ENCODE peak calls at places on chromosome 22, in eight cellular contexts. A is right cardiac atrium; O is suprapubic skin; H is A549; S is foreskin keratinocyte; V is adrenal gland; D is mesendoderm; U is effector memory CD4-positive, alpha-beta T cell. J is an unnamed sample.

GRCh38 chr22:32205974-32206773 is 1.3 kb upstream of the RFPL2 start:
- DNase-seq in A (no peak), O (no peak), H (peak), S (no peak), V (no peak), D (peak), U (no peak), J (no peak)

GRCh38 chr22:20211997-20212753 is 55.9 kb downstream of the RTN4R start:
- DNase-seq in A (peak), O (no peak), H (no peak), S (no peak), V (no peak), D (no peak), U (no peak), J (no peak)

GRCh38 chr22:29311468-29312217 is 3.9 kb downstream of the RASL10A start:
- DNase-seq in A (peak), O (peak), H (no peak), S (no peak), V (no peak), D (no peak), U (no peak), J (peak)

GRCh38 chr22:30398685-30399680 is 2.2 kb downstream of the SEC14L2 start:
- DNase-seq in A (no peak), O (no peak), H (no peak), S (no peak), V (no peak), D (no peak), U (no peak), J (no peak)

GRCh38 chr22:40498454-40499186 is 128.2 kb downstream of the SGSM3 start:
- DNase-seq in A (no peak), O (no peak), H (peak), S (peak), V (no peak), D (peak), U (no peak), J (no peak)

GRCh38 chr22:21718492-21718891 is 17.1 kb downstream of the YPEL1 start:
- DNase-seq in A (no peak), O (no peak), H (no peak), S (peak), V (no peak), D (no peak), U (no peak), J (no peak)

GRCh38 chr22:29972121-29972520 is 89.1 kb downstream of the MTMR3 start:
- DNase-seq in A (no peak), O (no peak), H (no peak), S (no peak), V (no peak), D (no peak), U (no peak), J (no peak)

GRCh38 chr22:49208768-49209252 is 618.9 kb downstream of the BRD1 start:
- DNase-seq in A (no peak), O (peak), H (no peak), S (no peak), V (peak), D (peak), U (no peak), J (no peak)

GRCh38 chr22:40023226-40023925 is 28.6 kb downstream of the FAM83F start:
- DNase-seq in A (no peak), O (no peak), H (no peak), S (no peak), V (no peak), D (no peak), U (no peak), J (no peak)

GRCh38 chr22:17777005-17777716 is 2.9 kb upstream of the BID start:
- DNase-seq in A (peak), O (no peak), H (no peak), S (no peak), V (no peak), D (no peak), U (peak), J (no peak)

GRCh38 chr22:40436460-40437431 is 66.4 kb downstream of the SGSM3 start:
- DNase-seq in A (no peak), O (no peak), H (peak), S (peak), V (peak), D (peak), U (no peak), J (no peak)

GRCh38 chr22:17120711-17121234 is 387 bp downstream of the TMEM121B start:
- DNase-seq in A (no peak), O (no peak), H (no peak), S (no peak), V (no peak), D (no peak), U (no peak), J (no peak)

GRCh38 chr22:23119492-23120414 is 22.0 kb downstream of the RSPH14 start:
- DNase-seq in A (peak), O (no peak), H (no peak), S (no peak), V (no peak), D (peak), U (peak), J (no peak)

GRCh38 chr22:19515654-19516377 is 8.4 kb downstream of the CLDN5 start:
- DNase-seq in A (no peak), O (no peak), H (no peak), S (no peak), V (no peak), D (no peak), U (no peak), J (no peak)

GRCh38 chr22:43376765-43377485 is 33.8 kb upstream of the SCUBE1 start:
- DNase-seq in A (no peak), O (peak), H (no peak), S (no peak), V (no peak), D (peak), U (peak), J (no peak)

GRCh38 chr22:32788884-32789624 is 12.5 kb upstream of the TIMP3 start:
- DNase-seq in A (peak), O (no peak), H (no peak), S (no peak), V (no peak), D (peak), U (no peak), J (no peak)

GRCh38 chr22:48425091-48425506 is 1402.6 kb downstream of the BRD1 start:
- DNase-seq in A (peak), O (no peak), H (no peak), S (no peak), V (no peak), D (no peak), U (no peak), J (no peak)

GRCh38 chr22:32199341-32199740 is 5.5 kb downstream of the RFPL2 start:
- DNase-seq in A (no peak), O (no peak), H (no peak), S (no peak), V (no peak), D (no peak), U (no peak), J (no peak)

GRCh38 chr22:22855617-22856308 is 31.9 kb upstream of the IGLL5 start:
- DNase-seq in A (no peak), O (no peak), H (no peak), S (no peak), V (no peak), D (peak), U (no peak), J (no peak)

DNA sequence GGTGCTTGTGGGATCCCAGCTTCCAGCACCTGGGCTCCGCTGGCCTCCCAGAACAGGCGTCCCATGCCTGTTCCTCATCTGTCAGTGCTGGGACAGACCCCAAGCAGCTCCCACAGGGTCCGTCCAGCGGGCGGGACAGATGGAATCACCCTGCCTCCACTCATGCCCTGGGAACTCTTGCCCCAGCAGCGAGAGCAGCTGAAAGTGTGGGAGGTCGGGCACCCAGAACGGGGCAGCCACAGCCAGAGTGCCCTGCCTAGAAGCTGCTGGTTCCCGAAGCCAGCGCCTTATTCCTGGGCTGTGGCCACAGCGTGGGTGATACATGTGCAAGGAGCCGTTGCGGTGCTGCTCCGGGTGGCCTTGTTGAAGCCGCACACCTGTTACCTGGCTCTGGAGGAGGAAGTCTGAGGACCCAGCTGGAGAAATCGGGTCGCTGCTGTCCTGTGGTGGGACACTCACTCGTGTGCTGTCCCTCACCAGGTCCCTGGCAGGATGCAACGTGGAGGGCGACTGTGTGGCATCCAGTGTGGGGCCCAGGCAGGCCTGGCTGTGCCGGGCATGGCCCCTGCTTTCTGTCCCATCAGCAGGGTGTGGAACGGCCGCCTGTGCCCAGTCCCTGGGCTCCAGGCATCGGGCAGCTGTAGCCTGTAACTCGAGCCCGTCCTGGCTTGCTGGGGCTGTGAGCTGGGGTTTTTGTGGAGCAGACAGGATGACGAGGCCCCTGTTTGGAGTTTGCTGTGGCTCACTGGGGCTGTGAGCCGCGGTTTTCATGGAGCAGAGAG is 16.2 kb downstream of the GRAMD4 start:
- DNase-seq in A (peak), O (no peak), H (no peak), S (no peak), V (no peak), D (no peak), U (no peak), J (no peak)
- H3K27ac ChIP-seq in A (no peak), O (no peak), H (peak), S (no peak), V (peak), D (no peak), U (no peak), J (no peak)

DNA sequence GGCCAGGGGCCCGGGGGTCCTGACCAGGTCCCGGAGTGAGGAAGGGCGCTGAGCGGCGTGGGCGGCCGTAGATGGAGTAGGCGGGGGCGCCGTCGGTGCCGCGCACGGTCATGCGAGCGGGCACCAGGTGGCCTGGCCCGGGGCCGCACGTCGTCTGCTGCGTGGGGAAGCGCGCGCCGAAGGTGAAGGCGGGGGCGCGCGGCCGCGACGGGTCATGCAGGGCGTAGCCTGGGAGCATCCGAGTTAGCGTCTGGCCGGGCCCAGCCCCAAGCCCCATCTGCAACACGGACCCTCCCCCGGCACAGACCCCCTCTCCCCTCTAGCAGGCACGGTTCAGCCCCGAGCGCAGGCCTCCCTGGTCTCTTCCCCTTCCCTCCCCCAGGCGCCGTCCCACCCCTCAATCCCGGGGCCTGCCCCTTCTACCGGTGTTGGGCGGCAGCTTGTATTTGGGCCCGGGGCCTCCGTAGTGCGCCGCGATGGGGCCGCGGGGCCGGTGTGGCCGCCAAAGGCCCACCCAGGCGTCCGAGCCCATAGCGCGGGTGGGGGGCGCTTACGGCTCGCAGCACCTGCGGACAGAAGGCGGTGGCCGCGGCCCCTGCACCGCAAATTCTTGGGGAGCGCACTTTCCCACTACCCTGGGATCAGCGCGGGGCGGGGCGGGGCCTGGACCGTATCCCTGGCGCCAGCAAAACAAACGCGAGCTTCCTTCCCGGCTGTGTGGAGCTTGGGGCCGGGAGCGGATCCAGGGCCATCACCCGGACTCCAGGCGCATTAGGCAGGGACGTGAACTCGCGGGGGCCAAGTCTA is 1.9 kb upstream of the TYMP start:
- DNase-seq in A (peak), O (peak), H (peak), S (peak), V (peak), D (peak), U (no peak), J (no peak)
- H3K27ac ChIP-seq in A (peak), O (peak), H (peak), S (peak), V (peak), D (no peak), U (peak), J (peak)

GRCh38 chr22:35868938-35869337 is 151.3 kb downstream of the APOL5 start:
- DNase-seq in A (no peak), O (no peak), H (no peak), S (no peak), V (no peak), D (peak), U (no peak), J (no peak)
- H3K27ac ChIP-seq in A (no peak), O (no peak), H (no peak), S (no peak), V (no peak), D (no peak), U (no peak), J (no peak)

GRCh38 chr22:24433868-24434471 is 6.6 kb downstream of the ADORA2A start:
- DNase-seq in A (peak), O (peak), H (no peak), S (no peak), V (peak), D (no peak), U (no peak), J (no peak)
- H3K27ac ChIP-seq in A (no peak), O (no peak), H (no peak), S (no peak), V (peak), D (no peak), U (peak), J (no peak)

DNA sequence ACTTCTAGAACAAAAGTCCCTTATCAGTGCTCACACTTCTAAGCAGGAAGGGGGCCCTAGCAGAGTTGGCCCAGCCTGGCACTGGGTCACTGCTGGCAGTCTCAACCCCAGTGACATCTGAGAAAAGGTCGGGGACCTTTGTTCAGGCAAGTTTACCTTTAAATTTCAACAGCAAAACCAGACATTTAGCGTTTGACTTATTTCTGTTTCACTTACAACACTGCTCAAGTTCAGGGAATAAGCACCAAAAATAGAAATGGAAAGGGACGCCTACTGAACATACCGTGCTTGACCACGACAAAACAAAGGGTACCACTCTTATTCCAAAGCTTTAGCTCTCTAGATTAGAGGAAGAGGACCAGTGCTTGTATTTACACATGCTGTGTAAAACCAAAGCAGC is 26.2 kb downstream of the PITPNB start:
- DNase-seq in A (no peak), O (no peak), H (no peak), S (no peak), V (no peak), D (no peak), U (no peak), J (no peak)
- H3K27ac ChIP-seq in A (peak), O (no peak), H (no peak), S (no peak), V (no peak), D (no peak), U (no peak), J (no peak)

GRCh38 chr22:46050916-46051614 is 74.1 kb upstream of the WNT7B start:
- DNase-seq in A (peak), O (peak), H (no peak), S (no peak), V (no peak), D (no peak), U (no peak), J (no peak)

GRCh38 chr22:46051646-46052045 is 74.7 kb upstream of the WNT7B start:
- DNase-seq in A (no peak), O (peak), H (no peak), S (no peak), V (no peak), D (no peak), U (no peak), J (no peak)

GRCh38 chr22:46050451-46050845 is 73.5 kb upstream of the WNT7B start:
- DNase-seq in A (no peak), O (no peak), H (no peak), S (no peak), V (no peak), D (no peak), U (no peak), J (no peak)

GRCh38 chr22:46047841-46048595 is 71.1 kb upstream of the WNT7B start:
- DNase-seq in A (peak), O (peak), H (no peak), S (no peak), V (no peak), D (no peak), U (no peak), J (no peak)

GRCh38 chr22:46049726-46050450 is 72.9 kb upstream of the WNT7B start:
- DNase-seq in A (peak), O (peak), H (no peak), S (no peak), V (no peak), D (no peak), U (no peak), J (no peak)
- H3K27ac ChIP-seq in A (peak), O (peak), H (no peak), S (no peak), V (peak), D (no peak), U (peak), J (peak)

GRCh38 chr22:37501610-37502341 is 15.6 kb upstream of the MFNG start:
- DNase-seq in A (peak), O (no peak), H (peak), S (no peak), V (peak), D (peak), U (no peak), J (no peak)
- H3K27ac ChIP-seq in A (peak), O (peak), H (peak), S (no peak), V (peak), D (no peak), U (no peak), J (no peak)

DNA sequence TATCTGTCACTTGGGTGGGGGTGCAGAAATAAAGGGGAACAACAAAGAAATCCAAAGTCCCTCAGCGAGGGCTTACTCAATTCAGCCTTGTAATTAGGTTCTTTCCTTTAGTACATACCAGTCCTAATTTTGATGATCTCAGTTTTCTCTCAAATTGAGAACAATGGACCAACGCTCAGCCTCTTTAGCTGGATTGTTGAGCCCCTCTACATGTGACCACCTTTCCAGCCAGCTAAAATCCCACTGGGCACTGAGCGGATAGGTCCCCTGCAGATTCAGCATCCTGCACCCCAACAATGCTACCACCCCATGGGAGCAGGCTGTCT is 11.4 kb downstream of the TMEM184B start:
- DNase-seq in A (no peak), O (no peak), H (no peak), S (no peak), V (no peak), D (no peak), U (no peak), J (no peak)
- H3K27ac ChIP-seq in A (peak), O (peak), H (no peak), S (no peak), V (peak), D (no peak), U (no peak), J (peak)

J was measured in substantia nigra.